ENCODE peak calls at places on chromosomes 13 and 19, in four cellular contexts. S is GM06990, T is GM23248, G is mesothelial cell of epicardium. P is an unnamed sample.

GRCh38 chr19:14237011-14237941 is 31.3 kb upstream of the ADGRL1 start:
- DNase-seq in S (no peak), G (no peak), T (no peak), P (no peak)

GRCh38 chr13:72853000-72853399 is 71.1 kb downstream of the PIBF1 start:
- DNase-seq in S (no peak), T (no peak), G (no peak), P (no peak)

GRCh38 chr19:457636-458035 is 3.2 kb downstream of the SHC2 start:
- DNase-seq in T (no peak), G (no peak), S (no peak), P (no peak)

GRCh38 chr13:35630551-35631275 is 154.2 kb upstream of the MAB21L1 start:
- DNase-seq in T (peak; percentile 88), S (no peak), G (no peak), P (peak; percentile 39)

GRCh38 chr19:3316659-3317207 is 49.6 kb upstream of the NFIC start:
- DNase-seq in S (no peak), G (no peak), T (no peak), P (no peak)

GRCh38 chr13:47794963-47795362 is 206.1 kb downstream of the SUCLA2 start:
- DNase-seq in T (peak; percentile 51), S (no peak), G (no peak), P (no peak)

GRCh38 chr13:99986751-99987150 is 5.2 kb downstream of the ZIC2 start:
- DNase-seq in G (no peak), S (no peak), T (no peak), P (no peak)

GRCh38 chr19:33404916-33405315 is 31.4 kb downstream of the CEBPG start:
- DNase-seq in T (no peak), S (no peak), G (no peak), P (no peak)

GRCh38 chr13:47211106-47211505 is 314.3 kb upstream of the HTR2A start:
- DNase-seq in G (no peak), S (no peak), T (peak; percentile 18), P (no peak)

GRCh38 chr13:105814219-105814901 is 721.1 kb downstream of the EFNB2 start:
- DNase-seq in T (no peak), G (no peak), S (no peak), P (no peak)

GRCh38 chr13:39565036-39565949 is 37.7 kb downstream of the LHFPL6 start:
- DNase-seq in T (peak; percentile 93), G (no peak), S (no peak), P (peak; percentile 95)

GRCh38 chr13:50127017-50127725 is 111.9 kb downstream of the KCNRG start:
- DNase-seq in G (peak; percentile 33), T (peak; percentile 69), S (peak; percentile 28), P (no peak)

GRCh38 chr19:54133957-54134590 is 3.5 kb upstream of the CNOT3 start:
- DNase-seq in T (no peak), G (no peak), S (no peak), P (no peak)

GRCh38 chr19:14496849-14497346 is 971 bp upstream of the GIPC1 start:
- DNase-seq in T (peak; percentile 49), G (no peak), S (no peak), P (no peak)

GRCh38 chr13:48493076-48493765 is 39.7 kb downstream of the RCBTB2 start:
- DNase-seq in S (no peak), T (peak; percentile 18), G (no peak), P (no peak)

GRCh38 chr19:16075430-16076153 is 703 bp upstream of the TPM4 start:
- DNase-seq in S (no peak), T (no peak), G (no peak), P (no peak)

GRCh38 chr19:45251452-45252354 is 632 bp downstream of the MARK4 start:
- DNase-seq in G (no peak), S (no peak), T (peak; percentile 56), P (no peak)

GRCh38 chr13:98509271-98510155 is 67.4 kb downstream of the STK24 start:
- DNase-seq in T (peak; percentile 97), G (no peak), S (peak; percentile 65), P (no peak)

GRCh38 chr19:29326849-29327840 is 114.2 kb upstream of the UQCRFS1 start:
- DNase-seq in T (no peak), G (no peak), S (no peak), P (no peak)

GRCh38 chr19:41907994-41908615 is 20.1 kb downstream of the ERFL start:
- DNase-seq in G (no peak), T (no peak), S (no peak), P (no peak)

GRCh38 chr19:13260883-13261653 is 110.9 kb downstream of the IER2 start:
- DNase-seq in G (no peak), S (peak; percentile 74), T (peak; percentile 97), P (peak; percentile 95)

GRCh38 chr13:89514534-89515312 is 1832.8 kb upstream of the MIR17HG start:
- DNase-seq in T (peak; percentile 19), G (no peak), S (no peak), P (no peak)

GRCh38 chr19:10000171-10000826 is 10.0 kb downstream of the COL5A3 start:
- DNase-seq in S (peak; percentile 29), T (peak; percentile 79), G (peak; percentile 66), P (peak; percentile 84)

GRCh38 chr19:48568345-48568886 is 16.4 kb downstream of the SULT2B1 start:
- DNase-seq in G (no peak), T (peak; percentile 98), S (no peak), P (peak; percentile 63)

GRCh38 chr13:26255717-26256277 is 1.9 kb downstream of the CDK8 start:
- DNase-seq in T (peak; percentile 41), G (no peak), S (peak; percentile 6), P (no peak)

GRCh38 chr13:46905249-46905648 is 8.4 kb upstream of the HTR2A start:
- DNase-seq in T (peak; percentile 54), S (no peak), G (no peak), P (no peak)

GRCh38 chr13:40515702-40516101 is 150.7 kb downstream of the FOXO1 start:
- DNase-seq in G (no peak), S (no peak), T (no peak), P (no peak)

GRCh38 chr13:102401305-102401704 is 543 bp downstream of the FGF14 start:
- DNase-seq in S (no peak), T (peak; percentile 31), G (no peak), P (no peak)

GRCh38 chr19:50333737-50334617 is 4.8 kb upstream of the KCNC3 start:
- DNase-seq in S (peak; percentile 91), T (peak; percentile 78), G (peak; percentile 77), P (peak; percentile 97)

GRCh38 chr19:48965806-48966540 is 864 bp downstream of the FTL start:
- DNase-seq in S (peak; percentile 89), G (peak; percentile 75), T (peak; percentile 92), P (peak; percentile 76)

GRCh38 chr13:38398810-38399493 is 49.3 kb downstream of the UFM1 start:
- DNase-seq in G (no peak), S (no peak), T (peak; percentile 91), P (peak; percentile 53)

GRCh38 chr19:5075603-5076002 is 106.7 kb downstream of the KDM4B start:
- DNase-seq in S (no peak), G (no peak), T (no peak), P (no peak)

GRCh38 chr13:30276178-30276577 is 31.2 kb downstream of the KATNAL1 start:
- DNase-seq in G (no peak), S (peak; percentile 34), T (no peak), P (no peak)

GRCh38 chr13:75356426-75356825 is 125.5 kb downstream of the TBC1D4 start:
- DNase-seq in T (no peak), S (no peak), G (no peak), P (no peak)

GRCh38 chr19:10450853-10451609 is 30.7 kb downstream of the PDE4A start:
- DNase-seq in T (no peak), S (no peak), G (no peak), P (peak; percentile 52)

GRCh38 chr19:49157445-49158224 is at the start of gene TRPM4:
- DNase-seq in T (peak; percentile 93), S (no peak), G (peak; percentile 85), P (peak; percentile 67)

GRCh38 chr19:8457802-8458201 is 13.0 kb downstream of the HNRNPM start:
- DNase-seq in G (no peak), S (no peak), T (no peak), P (no peak)

GRCh38 chr19:1244693-1245451 is 3.3 kb downstream of the ATP5F1D start:
- DNase-seq in S (no peak), G (no peak), T (peak; percentile 65), P (no peak)

GRCh38 chr19:4575267-4575793 is 15.8 kb upstream of the SEMA6B start:
- DNase-seq in S (no peak), T (peak; percentile 87), G (no peak), P (peak; percentile 98)